ENCODE peak calls at places on chromosomes 1 and 21, in nine cellular contexts. J is heart right ventricle; G is fibroblast of lung; T is CD8-positive, alpha-beta T cell; H is vagina; U is GM23338; Z is mesendoderm; L is IMR-90; X is A549. V is an unnamed sample.

GRCh38 chr1:247177755-247178154 is 5.9 kb upstream of the ZNF124 start:
- DNase-seq in X (no peak), U (no peak), L (no peak), Z (no peak), G (no peak), J (no peak), T (no peak), H (no peak), V (no peak)

GRCh38 chr1:14182801-14183200 is 415.7 kb upstream of the KAZN start:
- DNase-seq in X (no peak), J (no peak), T (no peak), L (no peak), G (no peak), Z (peak; percentile 19), H (no peak), U (no peak), V (no peak)

GRCh38 chr1:202186327-202186726 is 7.3 kb upstream of the LGR6 start:
- DNase-seq in J (no peak), L (no peak), U (no peak), Z (no peak), G (no peak), H (no peak), X (no peak), T (no peak), V (no peak)

GRCh38 chr21:27108228-27108627 is 141.3 kb upstream of the ADAMTS5 start:
- DNase-seq in Z (no peak), X (no peak), T (no peak), J (no peak), G (peak; percentile 36), L (peak; percentile 3), H (no peak), U (no peak), V (no peak)

GRCh38 chr1:226274138-226274537 is 34.8 kb downstream of the LIN9 start:
- DNase-seq in L (peak; percentile 31), J (no peak), H (no peak), T (no peak), Z (no peak), G (no peak), U (no peak), X (no peak), V (no peak)

GRCh38 chr1:56453722-56454078 is 125.7 kb downstream of the PLPP3 start:
- DNase-seq in G (no peak), Z (peak; percentile 59), J (no peak), L (no peak), T (no peak), H (no peak), X (no peak), U (peak; percentile 52), V (no peak)

GRCh38 chr1:213492161-213493041 is 441.4 kb downstream of the RPS6KC1 start:
- DNase-seq in H (no peak), X (no peak), L (no peak), Z (no peak), G (no peak), U (no peak), T (no peak), J (no peak), V (no peak)

GRCh38 chr21:29523646-29524045 is 224.9 kb downstream of the BACH1 start:
- DNase-seq in G (peak; percentile 82), J (no peak), X (no peak), Z (no peak), L (no peak), T (no peak), H (no peak), U (no peak), V (no peak)

GRCh38 chr1:151613275-151613867 is 1.5 kb downstream of the SNX27 start:
- DNase-seq in U (peak; percentile 32), G (no peak), L (no peak), H (no peak), Z (peak; percentile 55), X (no peak), T (no peak), J (no peak), V (no peak)

GRCh38 chr21:36820176-36821031 is 121.5 kb downstream of the SIM2 start:
- DNase-seq in U (peak; percentile 91), Z (peak; percentile 62), G (no peak), T (no peak), L (no peak), X (no peak), H (no peak), J (no peak), V (no peak)

GRCh38 chr1:209404577-209404976 is 178.9 kb upstream of the CAMK1G start:
- DNase-seq in J (no peak), Z (no peak), X (no peak), U (no peak), G (no peak), L (no peak), H (no peak), T (no peak), V (no peak)
- H3K4me1 ChIP-seq in J (no peaks in the 10 kb centered on the region), Z (peaks cover under 1% of the 10 kb centered on the region), X (peaks cover 37% of the 10 kb centered on the region), U (peaks cover 37% of the 10 kb centered on the region), G (peaks cover 4% of the 10 kb centered on the region), L (peaks cover 14% of the 10 kb centered on the region), H (peaks cover under 1% of the 10 kb centered on the region), T (no peaks in the 10 kb centered on the region), V (no peaks in the 10 kb centered on the region)

GRCh38 chr1:84771895-84772294 is 81.6 kb upstream of the SSX2IP start:
- DNase-seq in L (no peak), H (no peak), J (no peak), X (no peak), G (no peak), Z (no peak), U (peak; percentile 11), T (no peak), V (no peak)

GRCh38 chr1:84772428-84772943 is 82.2 kb upstream of the SSX2IP start:
- DNase-seq in X (peak; percentile 54), T (peak; percentile 88), Z (peak; percentile 83), U (peak; percentile 93), L (peak; percentile 78), J (peak; percentile 71), H (no peak), G (peak; percentile 88), V (peak; percentile 93)

GRCh38 chr1:84773933-84774497 is 83.8 kb upstream of the SSX2IP start:
- DNase-seq in G (no peak), J (no peak), U (no peak), H (no peak), T (no peak), Z (no peak), X (no peak), L (no peak), V (no peak)

GRCh38 chr1:84774674-84775548 is 84.7 kb upstream of the SSX2IP start:
- DNase-seq in G (no peak), U (peak; percentile 79), L (no peak), Z (peak; percentile 78), X (no peak), H (no peak), T (no peak), J (no peak), V (no peak)

GRCh38 chr1:84773195-84773594 is 82.9 kb upstream of the SSX2IP start:
- DNase-seq in J (no peak), U (no peak), L (no peak), G (no peak), Z (no peak), X (no peak), H (no peak), T (no peak), V (no peak)
- H3K4me1 ChIP-seq in J (no peaks in the 10 kb centered on the region), U (no peaks in the 10 kb centered on the region), L (no peaks in the 10 kb centered on the region), G (peaks cover 2% of the 10 kb centered on the region), Z (peaks cover 5% of the 10 kb centered on the region), X (no peaks in the 10 kb centered on the region), H (peaks cover 28% of the 10 kb centered on the region), T (no peaks in the 10 kb centered on the region), V (no peaks in the 10 kb centered on the region)

GRCh38 chr1:228082975-228083870 is 715 bp downstream of the ARF1 start:
- DNase-seq in T (no peak), H (no peak), Z (peak; percentile 41), G (peak; percentile 40), L (peak; percentile 29), X (no peak), U (peak; percentile 40), J (peak; percentile 74), V (peak; percentile 53)
- H3K4me1 ChIP-seq in T (peaks cover 59% of the 10 kb centered on the region), H (peaks cover 69% of the 10 kb centered on the region), Z (peaks cover 16% of the 10 kb centered on the region), G (peaks cover 21% of the 10 kb centered on the region), L (peaks cover 27% of the 10 kb centered on the region), X (peaks cover 46% of the 10 kb centered on the region), U (peaks cover 28% of the 10 kb centered on the region), J (peaks cover 57% of the 10 kb centered on the region), V (peaks cover 53% of the 10 kb centered on the region)

GRCh38 chr1:19710825-19711611 is 46.3 kb downstream of the HTR6 start:
- DNase-seq in U (no peak), X (no peak), T (no peak), G (no peak), J (no peak), Z (no peak), L (no peak), H (no peak), V (no peak)

GRCh38 chr1:19709255-19709765 is 44.6 kb downstream of the HTR6 start:
- DNase-seq in X (no peak), U (no peak), J (no peak), T (no peak), G (no peak), Z (no peak), L (no peak), H (no peak), V (no peak)

GRCh38 chr1:19708558-19708957 is 43.9 kb downstream of the HTR6 start:
- DNase-seq in J (no peak), T (no peak), U (no peak), Z (no peak), H (no peak), L (no peak), X (no peak), G (no peak), V (no peak)

GRCh38 chr1:19715334-19716203 is 50.9 kb downstream of the HTR6 start:
- DNase-seq in G (peak; percentile 94), X (peak; percentile 86), Z (peak; percentile 99), H (no peak), J (peak; percentile 84), L (peak; percentile 93), U (peak; percentile 99), T (peak; percentile 80), V (peak; percentile 97)

DNA sequence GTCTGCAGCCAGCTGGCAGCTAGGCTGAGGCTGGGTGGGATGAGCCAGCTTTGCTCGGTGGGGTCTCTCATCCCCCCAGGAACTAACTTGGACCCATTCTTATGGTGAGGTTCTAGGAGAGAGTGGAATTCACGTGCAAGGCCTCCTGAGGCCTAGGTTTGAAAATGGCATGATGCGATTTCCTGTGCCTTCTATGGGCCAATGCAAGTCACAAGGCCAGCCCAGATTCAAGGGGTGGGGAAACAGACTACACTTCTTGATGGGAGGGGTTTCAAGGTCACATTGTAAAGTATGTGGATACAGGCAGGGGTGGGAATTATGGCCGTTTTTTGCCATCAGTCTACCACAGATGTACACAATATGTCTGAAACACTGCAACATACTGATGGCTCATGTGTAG is 48.3 kb downstream of the HTR6 start:
- DNase-seq in J (no peak), X (no peak), U (no peak), Z (no peak), H (no peak), G (no peak), L (no peak), T (no peak), V (no peak)
- H3K4me1 ChIP-seq in J (no peaks in the 10 kb centered on the region), X (no peaks in the 10 kb centered on the region), U (no peaks in the 10 kb centered on the region), Z (no peaks in the 10 kb centered on the region), H (no peaks in the 10 kb centered on the region), G (no peaks in the 10 kb centered on the region), L (no peaks in the 10 kb centered on the region), T (no peaks in the 10 kb centered on the region), V (peaks cover 5% of the 10 kb centered on the region)

V was measured in adrenal gland.